ENCODE peak calls at places on chromosomes 1 and 21, in nine cellular contexts. One of them, this sample, is unnamed.

GRCh38 chr1:34786521-34787325 is 5.7 kb downstream of the GJB3 start:
- DNase-seq in BJ: no peak
- DNase-seq in ovary: peak; percentile 73
- DNase-seq in lower leg skin: peak; percentile 75
- DNase-seq in heart left ventricle: peak; percentile 73
- DNase-seq in cardiac muscle cell: peak; percentile 83
- DNase-seq in hepatocyte: peak; percentile 89
- DNase-seq in A549: peak; percentile 58
- DNase-seq in fibroblast of villous mesenchyme: peak; percentile 66
- DNase-seq in this sample: peak; percentile 83

GRCh38 chr1:31010081-31010989 is 55.2 kb downstream of the PUM1 start:
- DNase-seq in BJ: peak; percentile 35
- DNase-seq in ovary: no peak
- DNase-seq in lower leg skin: no peak
- DNase-seq in heart left ventricle: no peak
- DNase-seq in cardiac muscle cell: no peak
- DNase-seq in hepatocyte: no peak
- DNase-seq in A549: no peak
- DNase-seq in fibroblast of villous mesenchyme: peak; percentile 63
- DNase-seq in this sample: no peak

GRCh38 chr1:41516168-41516961 is 31.9 kb upstream of the EDN2 start:
- DNase-seq in BJ: no peak
- DNase-seq in ovary: peak; percentile 97
- DNase-seq in lower leg skin: peak; percentile 82
- DNase-seq in heart left ventricle: peak; percentile 94
- DNase-seq in cardiac muscle cell: peak; percentile 93
- DNase-seq in hepatocyte: peak; percentile 95
- DNase-seq in A549: peak; percentile 68
- DNase-seq in fibroblast of villous mesenchyme: peak; percentile 88
- DNase-seq in this sample: peak; percentile 80

GRCh38 chr1:198937231-198938031 is 298.6 kb downstream of the PTPRC start:
- DNase-seq in BJ: peak; percentile 85
- DNase-seq in ovary: no peak
- DNase-seq in lower leg skin: peak; percentile 53
- DNase-seq in heart left ventricle: peak; percentile 27
- DNase-seq in cardiac muscle cell: peak; percentile 94
- DNase-seq in hepatocyte: peak; percentile 87
- DNase-seq in A549: peak; percentile 87
- DNase-seq in fibroblast of villous mesenchyme: peak; percentile 94
- DNase-seq in this sample: peak; percentile 94

GRCh38 chr1:38489844-38490270 is 369.7 kb downstream of the RRAGC start:
- DNase-seq in BJ: no peak
- DNase-seq in ovary: no peak
- DNase-seq in lower leg skin: no peak
- DNase-seq in heart left ventricle: no peak
- DNase-seq in cardiac muscle cell: peak; percentile 19
- DNase-seq in hepatocyte: peak; percentile 30
- DNase-seq in A549: peak; percentile 31
- DNase-seq in fibroblast of villous mesenchyme: peak; percentile 1
- DNase-seq in this sample: peak; percentile 1

GRCh38 chr1:207745285-207745684 is 6.6 kb upstream of the CD46 start:
- DNase-seq in BJ: no peak
- DNase-seq in ovary: no peak
- DNase-seq in lower leg skin: no peak
- DNase-seq in heart left ventricle: no peak
- DNase-seq in cardiac muscle cell: peak; percentile 52
- DNase-seq in hepatocyte: no peak
- DNase-seq in A549: no peak
- DNase-seq in fibroblast of villous mesenchyme: peak; percentile 17
- DNase-seq in this sample: peak; percentile 31

GRCh38 chr1:91026320-91026719 is 4.5 kb upstream of the ZNF644 start:
- DNase-seq in BJ: no peak
- DNase-seq in ovary: no peak
- DNase-seq in lower leg skin: no peak
- DNase-seq in heart left ventricle: no peak
- DNase-seq in cardiac muscle cell: no peak
- DNase-seq in hepatocyte: no peak
- DNase-seq in A549: no peak
- DNase-seq in fibroblast of villous mesenchyme: no peak
- DNase-seq in this sample: no peak

GRCh38 chr21:26776320-26777021 is 68.7 kb downstream of the ADAMTS1 start:
- DNase-seq in BJ: peak; percentile 46
- DNase-seq in ovary: no peak
- DNase-seq in lower leg skin: no peak
- DNase-seq in heart left ventricle: no peak
- DNase-seq in cardiac muscle cell: peak; percentile 74
- DNase-seq in hepatocyte: no peak
- DNase-seq in A549: no peak
- DNase-seq in fibroblast of villous mesenchyme: peak; percentile 80
- DNase-seq in this sample: peak; percentile 70

GRCh38 chr1:43447891-43448708 is 5.6 kb downstream of the HYI start:
- DNase-seq in BJ: no peak
- DNase-seq in ovary: peak; percentile 41
- DNase-seq in lower leg skin: no peak
- DNase-seq in heart left ventricle: no peak
- DNase-seq in cardiac muscle cell: no peak
- DNase-seq in hepatocyte: no peak
- DNase-seq in A549: no peak
- DNase-seq in fibroblast of villous mesenchyme: no peak
- DNase-seq in this sample: no peak

GRCh38 chr1:100005424-100005823 is 35.6 kb downstream of the SLC35A3 start:
- DNase-seq in BJ: no peak
- DNase-seq in ovary: no peak
- DNase-seq in lower leg skin: no peak
- DNase-seq in heart left ventricle: no peak
- DNase-seq in cardiac muscle cell: no peak
- DNase-seq in hepatocyte: no peak
- DNase-seq in A549: no peak
- DNase-seq in fibroblast of villous mesenchyme: no peak
- DNase-seq in this sample: no peak

GRCh38 chr1:27571439-27572018 is 32.4 kb downstream of the AHDC1 start:
- DNase-seq in BJ: no peak
- DNase-seq in ovary: peak; percentile 91
- DNase-seq in lower leg skin: no peak
- DNase-seq in heart left ventricle: peak; percentile 55
- DNase-seq in cardiac muscle cell: no peak
- DNase-seq in hepatocyte: no peak
- DNase-seq in A549: no peak
- DNase-seq in fibroblast of villous mesenchyme: no peak
- DNase-seq in this sample: no peak

GRCh38 chr1:23273450-23274133 is 56.3 kb upstream of the HTR1D start:
- DNase-seq in BJ: peak; percentile 34
- DNase-seq in ovary: no peak
- DNase-seq in lower leg skin: no peak
- DNase-seq in heart left ventricle: no peak
- DNase-seq in cardiac muscle cell: peak; percentile 83
- DNase-seq in hepatocyte: peak; percentile 60
- DNase-seq in A549: peak; percentile 88
- DNase-seq in fibroblast of villous mesenchyme: peak; percentile 85
- DNase-seq in this sample: peak; percentile 88

GRCh38 chr1:182299728-182300581 is 91.6 kb downstream of the GLUL start:
- DNase-seq in BJ: no peak
- DNase-seq in ovary: peak; percentile 50
- DNase-seq in lower leg skin: peak; percentile 49
- DNase-seq in heart left ventricle: peak; percentile 78
- DNase-seq in cardiac muscle cell: peak; percentile 73
- DNase-seq in hepatocyte: peak; percentile 68
- DNase-seq in A549: no peak
- DNase-seq in fibroblast of villous mesenchyme: peak; percentile 24
- DNase-seq in this sample: peak; percentile 34

GRCh38 chr1:213414901-213415300 is 363.9 kb downstream of the RPS6KC1 start:
- DNase-seq in BJ: no peak
- DNase-seq in ovary: no peak
- DNase-seq in lower leg skin: no peak
- DNase-seq in heart left ventricle: no peak
- DNase-seq in cardiac muscle cell: no peak
- DNase-seq in hepatocyte: no peak
- DNase-seq in A549: no peak
- DNase-seq in fibroblast of villous mesenchyme: no peak
- DNase-seq in this sample: no peak

GRCh38 chr1:17192394-17193221 is 12.3 kb upstream of the PADI1 start:
- DNase-seq in BJ: no peak
- DNase-seq in ovary: peak; percentile 21
- DNase-seq in lower leg skin: no peak
- DNase-seq in heart left ventricle: no peak
- DNase-seq in cardiac muscle cell: peak; percentile 41
- DNase-seq in hepatocyte: no peak
- DNase-seq in A549: no peak
- DNase-seq in fibroblast of villous mesenchyme: peak; percentile 84
- DNase-seq in this sample: peak; percentile 41

GRCh38 chr1:63621698-63622097 is 28.5 kb downstream of the PGM1 start:
- DNase-seq in BJ: no peak
- DNase-seq in ovary: no peak
- DNase-seq in lower leg skin: no peak
- DNase-seq in heart left ventricle: peak; percentile 53
- DNase-seq in cardiac muscle cell: peak; percentile 47
- DNase-seq in hepatocyte: no peak
- DNase-seq in A549: no peak
- DNase-seq in fibroblast of villous mesenchyme: peak; percentile 39
- DNase-seq in this sample: peak; percentile 25

DNA sequence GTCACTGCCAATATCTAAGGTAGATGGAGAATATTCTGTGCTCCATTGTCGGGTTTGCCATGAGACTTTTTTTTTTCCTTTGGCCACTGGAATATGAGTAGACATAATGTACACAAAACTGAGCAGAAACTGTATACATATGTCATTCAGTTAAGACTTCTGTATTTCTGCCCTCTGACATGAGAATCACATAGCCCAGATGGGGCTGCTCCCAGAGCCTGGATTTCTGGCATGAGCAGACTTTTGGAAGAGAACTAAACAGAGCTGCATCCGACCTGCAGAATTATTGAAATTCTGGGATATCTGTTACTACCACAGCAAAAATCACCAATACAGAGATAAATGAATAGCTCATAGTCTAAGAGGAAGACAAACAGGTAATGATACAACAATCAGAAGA is 62.3 kb downstream of the DAB1 start:
- DNase-seq in BJ: no peak
- DNase-seq in ovary: no peak
- DNase-seq in lower leg skin: no peak
- DNase-seq in heart left ventricle: no peak
- DNase-seq in cardiac muscle cell: no peak
- DNase-seq in hepatocyte: no peak
- DNase-seq in A549: no peak
- DNase-seq in fibroblast of villous mesenchyme: no peak
- DNase-seq in this sample: no peak
- H3K4me3 ChIP-seq in BJ: no peak overlapping the region
- H3K4me3 ChIP-seq in ovary: no peak overlapping the region
- H3K4me3 ChIP-seq in lower leg skin: no peak overlapping the region
- H3K4me3 ChIP-seq in heart left ventricle: no peak overlapping the region
- H3K4me3 ChIP-seq in cardiac muscle cell: no peak overlapping the region
- H3K4me3 ChIP-seq in hepatocyte: no peak overlapping the region
- H3K4me3 ChIP-seq in A549: no peak overlapping the region
- H3K4me3 ChIP-seq in fibroblast of villous mesenchyme: no peak overlapping the region
- H3K4me3 ChIP-seq in this sample: no peak overlapping the region

GRCh38 chr1:228830185-228830953 is 95.1 kb downstream of the RHOU start:
- DNase-seq in BJ: no peak
- DNase-seq in ovary: no peak
- DNase-seq in lower leg skin: no peak
- DNase-seq in heart left ventricle: peak; percentile 50
- DNase-seq in cardiac muscle cell: no peak
- DNase-seq in hepatocyte: peak; percentile 46
- DNase-seq in A549: no peak
- DNase-seq in fibroblast of villous mesenchyme: no peak
- DNase-seq in this sample: no peak
- TF ChIP-seq CTCF in BJ: no peak
- TF ChIP-seq CTCF in ovary: no peak
- TF ChIP-seq CTCF in lower leg skin: no peak
- TF ChIP-seq CTCF in heart left ventricle: no peak
- TF ChIP-seq CTCF in cardiac muscle cell: no peak
- TF ChIP-seq CTCF in hepatocyte: no peak
- TF ChIP-seq CTCF in A549: no peak
- TF ChIP-seq CTCF in fibroblast of villous mesenchyme: no peak
- TF ChIP-seq CTCF in this sample: no peak

GRCh38 chr1:228107636-228108035 is 1.5 kb downstream of the MRPL55 start:
- DNase-seq in BJ: no peak
- DNase-seq in ovary: no peak
- DNase-seq in lower leg skin: no peak
- DNase-seq in heart left ventricle: no peak
- DNase-seq in cardiac muscle cell: no peak
- DNase-seq in hepatocyte: no peak
- DNase-seq in A549: no peak
- DNase-seq in fibroblast of villous mesenchyme: no peak
- DNase-seq in this sample: no peak

GRCh38 chr1:228109073-228109961 is at the start of gene MRPL55:
- DNase-seq in BJ: peak; percentile 77
- DNase-seq in ovary: peak; percentile 100
- DNase-seq in lower leg skin: peak; percentile 98
- DNase-seq in heart left ventricle: peak; percentile 98
- DNase-seq in cardiac muscle cell: peak; percentile 98
- DNase-seq in hepatocyte: peak; percentile 99
- DNase-seq in A549: peak; percentile 96
- DNase-seq in fibroblast of villous mesenchyme: peak; percentile 97
- DNase-seq in this sample: peak; percentile 96

GRCh38 chr1:228108742-228109072 is 392 bp downstream of the MRPL55 start:
- DNase-seq in BJ: no peak
- DNase-seq in ovary: no peak
- DNase-seq in lower leg skin: no peak
- DNase-seq in heart left ventricle: no peak
- DNase-seq in cardiac muscle cell: no peak
- DNase-seq in hepatocyte: no peak
- DNase-seq in A549: no peak
- DNase-seq in fibroblast of villous mesenchyme: no peak
- DNase-seq in this sample: no peak

GRCh38 chr1:228106800-228107054 is 2.4 kb downstream of the MRPL55 start:
- DNase-seq in BJ: no peak
- DNase-seq in ovary: no peak
- DNase-seq in lower leg skin: no peak
- DNase-seq in heart left ventricle: no peak
- DNase-seq in cardiac muscle cell: no peak
- DNase-seq in hepatocyte: no peak
- DNase-seq in A549: no peak
- DNase-seq in fibroblast of villous mesenchyme: no peak
- DNase-seq in this sample: no peak

GRCh38 chr1:228108055-228108690 is 926 bp downstream of the MRPL55 start:
- DNase-seq in BJ: no peak
- DNase-seq in ovary: no peak
- DNase-seq in lower leg skin: no peak
- DNase-seq in heart left ventricle: no peak
- DNase-seq in cardiac muscle cell: no peak
- DNase-seq in hepatocyte: no peak
- DNase-seq in A549: no peak
- DNase-seq in fibroblast of villous mesenchyme: no peak
- DNase-seq in this sample: no peak
- H3K4me3 ChIP-seq in BJ: peak overlapping the region; percentile 99
- H3K4me3 ChIP-seq in ovary: peak overlapping the region; percentile 72
- H3K4me3 ChIP-seq in lower leg skin: no peak overlapping the region
- H3K4me3 ChIP-seq in heart left ventricle: peak overlapping the region; percentile 92
- H3K4me3 ChIP-seq in cardiac muscle cell: peak overlapping the region; percentile 74
- H3K4me3 ChIP-seq in hepatocyte: peak overlapping the region; percentile 96
- H3K4me3 ChIP-seq in A549: peak overlapping the region; percentile 98
- H3K4me3 ChIP-seq in fibroblast of villous mesenchyme: peak overlapping the region; percentile 98
- H3K4me3 ChIP-seq in this sample: peak overlapping the region; percentile 99

GRCh38 chr1:47435506-47436303 is 2.1 kb upstream of the FOXD2 start:
- DNase-seq in BJ: no peak
- DNase-seq in ovary: no peak
- DNase-seq in lower leg skin: no peak
- DNase-seq in heart left ventricle: no peak
- DNase-seq in cardiac muscle cell: no peak
- DNase-seq in hepatocyte: no peak
- DNase-seq in A549: no peak
- DNase-seq in fibroblast of villous mesenchyme: no peak
- DNase-seq in this sample: no peak
- TF ChIP-seq CTCF in BJ: no peak
- TF ChIP-seq CTCF in ovary: no peak
- TF ChIP-seq CTCF in lower leg skin: no peak
- TF ChIP-seq CTCF in heart left ventricle: no peak
- TF ChIP-seq CTCF in cardiac muscle cell: no peak
- TF ChIP-seq CTCF in hepatocyte: no peak
- TF ChIP-seq CTCF in A549: no peak
- TF ChIP-seq CTCF in fibroblast of villous mesenchyme: no peak
- TF ChIP-seq CTCF in this sample: no peak

This sample was measured in cardiac fibroblast.